ENCODE peak calls at places on chromosomes 6 and 20, in five cellular contexts. U, Z, E, Q and T are unnamed samples.

GRCh38 chr6:159777240-159777904 is 12.0 kb downstream of the TCP1 start:
- DNase-seq in U (no peak), Z (no peak), E (no peak), Q (no peak), T (no peak)

GRCh38 chr6:30626484-30627366 is at the start of gene ATAT1:
- DNase-seq in U (peak; percentile 80), Z (peak; percentile 94), E (peak; percentile 55), Q (peak; percentile 78), T (peak; percentile 93)

GRCh38 chr20:16615199-16615598 is 42.0 kb upstream of the KIF16B start:
- DNase-seq in U (peak; percentile 99), Z (no peak), E (no peak), Q (peak; percentile 69), T (no peak)

GRCh38 chr6:123803456-123803861 is 206 bp upstream of the NKAIN2 start:
- DNase-seq in U (no peak), Z (peak; percentile 42), E (no peak), Q (no peak), T (no peak)

GRCh38 chr6:41098366-41098765 is 25.6 kb downstream of the NFYA start:
- DNase-seq in U (peak; percentile 38), Z (no peak), E (no peak), Q (peak; percentile 3), T (no peak)

GRCh38 chr20:46293084-46293483 is 15.2 kb downstream of the CDH22 start:
- DNase-seq in U (peak; percentile 76), Z (no peak), E (no peak), Q (peak; percentile 49), T (no peak)

GRCh38 chr6:111950661-111951426 is 77.6 kb upstream of the FYN start:
- DNase-seq in U (peak; percentile 43), Z (no peak), E (no peak), Q (no peak), T (no peak)

GRCh38 chr6:169964440-169965212 is 213.2 kb downstream of the ERMARD start:
- DNase-seq in U (no peak), Z (no peak), E (peak; percentile 1), Q (no peak), T (no peak)

GRCh38 chr6:145233955-145234354 is 501.4 kb downstream of the EPM2A start:
- DNase-seq in U (no peak), Z (no peak), E (no peak), Q (no peak), T (no peak)

GRCh38 chr6:131761762-131762067 is 46.1 kb upstream of the ENPP1 start:
- DNase-seq in U (no peak), Z (no peak), E (no peak), Q (no peak), T (no peak)

GRCh38 chr6:46648869-46649488 is 3.6 kb downstream of the CYP39A1 start:
- DNase-seq in U (no peak), Z (no peak), E (no peak), Q (no peak), T (no peak)

GRCh38 chr20:16119909-16120308 is 453.3 kb downstream of the KIF16B start:
- DNase-seq in U (no peak), Z (no peak), E (no peak), Q (no peak), T (no peak)

DNA sequence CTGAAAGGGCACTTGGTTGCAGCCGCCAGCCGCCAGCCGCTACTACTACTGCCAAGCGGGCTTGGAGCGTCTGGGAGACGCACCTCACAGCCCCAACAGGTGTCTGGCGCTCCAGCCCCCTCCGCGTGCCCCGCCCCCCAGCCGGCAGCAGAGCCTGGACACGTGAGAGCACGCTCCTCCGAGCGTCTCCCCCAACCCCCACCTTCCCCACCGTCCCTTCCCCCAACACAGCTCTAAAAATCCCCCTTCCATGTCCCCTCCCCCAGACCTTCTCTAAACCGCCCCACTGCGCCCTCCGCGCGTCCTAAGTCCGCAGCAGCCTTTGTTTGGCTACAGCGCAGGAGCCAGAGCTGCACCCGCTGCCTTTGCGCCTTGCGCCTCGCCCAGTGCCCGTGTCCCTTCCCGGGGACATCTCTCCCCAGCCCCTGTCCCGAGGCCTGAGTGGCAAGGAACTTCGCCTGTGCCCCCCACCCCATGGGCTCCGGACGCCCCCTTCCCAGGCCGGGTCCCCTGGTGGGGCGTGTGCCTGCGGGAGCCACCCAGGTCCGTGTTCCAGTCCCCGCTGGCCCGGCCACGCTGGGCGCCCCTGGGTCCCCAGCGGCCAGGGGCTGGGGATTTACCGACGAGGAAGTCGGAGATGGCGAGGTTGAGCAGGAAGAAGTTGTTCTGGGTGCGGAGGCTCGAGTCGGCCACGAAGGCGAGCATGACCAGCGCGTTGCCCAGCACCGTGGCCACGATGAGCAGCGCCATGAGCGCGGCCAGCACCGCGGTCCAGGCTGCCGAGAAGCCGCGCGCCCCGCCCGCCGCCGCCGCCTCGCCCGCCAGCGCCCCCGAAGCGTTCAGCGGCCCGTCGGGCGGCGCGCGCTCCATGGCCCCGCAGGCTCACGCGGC is 732 bp downstream of the HRH3 start:
- DNase-seq in U (no peak), Z (no peak), E (no peak), Q (no peak), T (no peak)
- H3K4me3 ChIP-seq in U (peak overlapping the region; percentile 24), Z (peak overlapping the region; percentile 45), E (no peak overlapping the region), Q (no peak overlapping the region), T (peak overlapping the region; percentile 65)

DNA sequence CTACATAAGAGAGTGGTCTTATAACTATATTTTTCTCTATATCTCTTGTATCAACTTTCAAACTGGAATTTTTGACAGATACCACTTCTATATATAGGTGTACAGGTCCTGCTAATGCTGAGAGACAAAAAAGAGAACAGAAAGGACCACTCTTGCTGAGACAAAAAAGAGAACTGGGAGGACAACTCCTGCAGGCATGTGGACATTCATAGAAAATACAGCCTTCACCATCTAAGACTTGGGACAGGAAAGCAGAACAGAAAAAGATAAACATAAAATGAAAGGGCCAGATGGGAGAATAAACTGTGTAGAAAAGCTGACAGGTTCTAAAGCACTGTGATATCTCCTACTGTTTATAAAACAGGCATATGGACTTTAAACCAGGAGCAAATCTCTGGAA is 541.0 kb upstream of the ADGRB3 start:
- DNase-seq in U (no peak), Z (no peak), E (no peak), Q (no peak), T (no peak)
- H3K27ac ChIP-seq in U (no peak overlapping the region), Z (no peak overlapping the region), E (no peak overlapping the region), Q (no peak overlapping the region), T (no peak overlapping the region)

DNA sequence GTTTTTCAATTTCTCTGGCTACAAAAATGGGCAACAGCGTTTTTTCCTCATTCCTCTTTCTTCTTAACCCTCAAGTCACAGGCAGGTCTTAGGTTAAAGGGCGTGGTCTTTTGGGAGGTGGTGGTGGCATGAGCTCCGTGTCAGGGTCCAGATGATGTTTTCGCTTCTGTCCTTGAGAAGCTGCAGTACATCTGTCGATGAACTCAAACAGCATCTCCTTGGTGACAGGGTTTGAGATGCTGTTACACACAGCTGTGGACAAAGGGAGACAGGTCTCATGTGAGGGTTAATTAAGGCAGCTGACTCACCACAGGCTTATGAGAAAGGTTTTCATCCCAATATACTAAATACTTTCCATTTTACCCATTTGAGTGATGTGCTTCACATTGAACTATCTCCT is 350.8 kb downstream of the RNGTT start:
- DNase-seq in U (no peak), Z (no peak), E (no peak), Q (no peak), T (no peak)
- H3K4me3 ChIP-seq in U (no peak overlapping the region), Z (no peak overlapping the region), E (no peak overlapping the region), Q (no peak overlapping the region), T (no peak overlapping the region)

GRCh38 chr6:25777031-25777430 is 22.5 kb downstream of the SLC17A4 start:
- DNase-seq in U (no peak), Z (no peak), E (no peak), Q (no peak), T (no peak)
- H3K27ac ChIP-seq in U (no peak overlapping the region), Z (no peak overlapping the region), E (no peak overlapping the region), Q (no peak overlapping the region), T (no peak overlapping the region)

GRCh38 chr6:71886184-71887005 is at the start of gene RIMS1:
- DNase-seq in U (peak; percentile 26), Z (peak; percentile 39), E (no peak), Q (peak; percentile 3), T (no peak)
- H3K4me3 ChIP-seq in U (peak within 1 kb of the TSS; percentile 48), Z (peak within 1 kb of the TSS; percentile 45), E (peak within 1 kb of the TSS; percentile 63), Q (peak within 1 kb of the TSS; percentile 54), T (peak within 1 kb of the TSS; percentile 74)

GRCh38 chr20:10490706-10491105 is 55.6 kb downstream of the SLX4IP start:
- DNase-seq in U (no peak), Z (no peak), E (no peak), Q (no peak), T (no peak)
- H3K27ac ChIP-seq in U (peak overlapping the region; percentile 8), Z (no peak overlapping the region), E (no peak overlapping the region), Q (no peak overlapping the region), T (no peak overlapping the region)

GRCh38 chr6:43579171-43579570 is 3.2 kb downstream of the POLH start:
- DNase-seq in U (no peak), Z (no peak), E (no peak), Q (peak; percentile 43), T (no peak)
- H3K4me3 ChIP-seq in U (no peak overlapping the region), Z (no peak overlapping the region), E (no peak overlapping the region), Q (no peak overlapping the region), T (no peak overlapping the region)

GRCh38 chr20:18712116-18712515 is 101.5 kb upstream of the SCP2D1 start:
- DNase-seq in U (no peak), Z (no peak), E (no peak), Q (no peak), T (no peak)
- H3K27ac ChIP-seq in U (no peak overlapping the region), Z (no peak overlapping the region), E (no peak overlapping the region), Q (no peak overlapping the region), T (no peak overlapping the region)